ENCODE peak calls at places on chromosomes 16 and 17, in seven cellular contexts. H is NCI-H1105 treated with DMSO at 0.1 percent for 48 hours, C is OCI-M1, V is BJ, R is A172, N is ascending aorta, Q is PC-3. U is an unnamed sample.

GRCh38 chr17:28406478-28406824 is 439 bp upstream of the SLC46A1 start:
- DNase-seq in H (peak), C (no peak), V (no peak), R (no peak), N (no peak), Q (no peak), U (no peak)

GRCh38 chr17:78962345-78962983 is 17.3 kb downstream of the LGALS3BP start:
- DNase-seq in H (no peak), C (no peak), V (no peak), R (peak), N (no peak), Q (peak), U (no peak)

GRCh38 chr17:28256881-28257280 is 62.1 kb upstream of the TMEM97 start:
- DNase-seq in H (no peak), C (no peak), V (no peak), R (no peak), N (no peak), Q (no peak), U (no peak)

GRCh38 chr17:9241371-9241712 is 220.0 kb downstream of the NTN1 start:
- DNase-seq in H (no peak), C (no peak), V (no peak), R (no peak), N (no peak), Q (no peak), U (no peak)

GRCh38 chr16:52812945-52813556 is 239.6 kb downstream of the CHD9NB start:
- DNase-seq in H (no peak), C (no peak), V (peak), R (peak), N (no peak), Q (peak), U (peak)

GRCh38 chr16:19607610-19608280 is 52.2 kb downstream of the VPS35L start:
- DNase-seq in H (no peak), C (no peak), V (peak), R (no peak), N (no peak), Q (peak), U (peak)

GRCh38 chr17:39462644-39463375 is 1.5 kb downstream of the CDK12 start:
- DNase-seq in H (no peak), C (peak), V (no peak), R (no peak), N (no peak), Q (no peak), U (no peak)

GRCh38 chr16:88820335-88821025 is 8.8 kb upstream of the APRT start:
- DNase-seq in H (no peak), C (no peak), V (no peak), R (no peak), N (no peak), Q (no peak), U (no peak)

GRCh38 chr17:19398301-19399181 is 11.6 kb upstream of the MFAP4 start:
- DNase-seq in H (peak), C (no peak), V (no peak), R (peak), N (no peak), Q (peak), U (no peak)

GRCh38 chr16:3054965-3055733 is 8.8 kb downstream of the MMP25 start:
- DNase-seq in H (no peak), C (no peak), V (no peak), R (no peak), N (no peak), Q (no peak), U (no peak)

GRCh38 chr16:88460496-88461169 is 7.6 kb downstream of the ZFPM1 start:
- DNase-seq in H (no peak), C (peak), V (no peak), R (no peak), N (no peak), Q (no peak), U (no peak)

GRCh38 chr16:28497386-28497785 is 2.9 kb downstream of the APOBR start:
- DNase-seq in H (no peak), C (no peak), V (no peak), R (no peak), N (no peak), Q (no peak), U (no peak)

GRCh38 chr17:73476890-73477350 is 165.1 kb upstream of the CDC42EP4 start:
- DNase-seq in H (peak), C (no peak), V (no peak), R (no peak), N (no peak), Q (no peak), U (no peak)

GRCh38 chr17:61380836-61381525 is 18.7 kb upstream of the TBX2 start:
- DNase-seq in H (no peak), C (no peak), V (no peak), R (no peak), N (no peak), Q (no peak), U (no peak)

GRCh38 chr17:80696964-80697363 is 152.3 kb downstream of the RPTOR start:
- DNase-seq in H (no peak), C (no peak), V (no peak), R (no peak), N (no peak), Q (no peak), U (no peak)

GRCh38 chr17:35640977-35641526 is 53.9 kb downstream of the AP2B1 start:
- DNase-seq in H (no peak), C (no peak), V (no peak), R (no peak), N (no peak), Q (no peak), U (no peak)

U was measured in HFF-Myc.